ENCODE peak calls at places on chromosomes 3 and 15, in six cellular contexts. B is CD4-positive, alpha-beta T cell; J is fibroblast of lung; A is stimulated activated CD4-positive, alpha-beta T cell treated with anti-CD3 and anti-CD28 coated beads, Interleukin-12 subunit alpha, Interleukin-12 subunit beta, amount 100 ng/mL, for 48 hours; E is NCI-H1417; M is GM04504. Z is an unnamed sample.

GRCh38 chr3:119973276-119973675 is 121.0 kb downstream of the GSK3B start:
- DNase-seq in B (no peak), J (peak), A (no peak), E (no peak), M (no peak), Z (no peak)

GRCh38 chr3:52372822-52373504 is 56.8 kb downstream of the DNAH1 start:
- DNase-seq in B (peak), J (no peak), A (no peak), E (no peak), M (no peak), Z (no peak)

GRCh38 chr3:193389335-193389734 is 10.8 kb upstream of the ATP13A5 start:
- DNase-seq in B (no peak), J (no peak), A (no peak), E (peak), M (no peak), Z (no peak)

GRCh38 chr15:60798821-60799220 is 319.9 kb upstream of the ICE2 start:
- DNase-seq in B (no peak), J (peak), A (peak), E (no peak), M (peak), Z (peak)

GRCh38 chr3:50239649-50240048 is 3.6 kb downstream of the GNAI2 start:
- DNase-seq in B (no peak), J (no peak), A (no peak), E (no peak), M (no peak), Z (no peak)

GRCh38 chr3:86993704-86994103 is 2.8 kb upstream of the VGLL3 start:
- DNase-seq in B (no peak), J (peak), A (no peak), E (no peak), M (no peak), Z (peak)

GRCh38 chr3:48997714-48998637 is 7.9 kb downstream of the P4HTM start:
- DNase-seq in B (no peak), J (no peak), A (no peak), E (peak), M (no peak), Z (no peak)

GRCh38 chr3:101383156-101383575 is 62.8 kb upstream of the IMPG2 start:
- DNase-seq in B (no peak), J (peak), A (no peak), E (no peak), M (peak), Z (peak)

GRCh38 chr15:41971089-41971892 is 1.1 kb downstream of the EHD4 start:
- DNase-seq in B (peak), J (peak), A (peak), E (peak), M (no peak), Z (no peak)

GRCh38 chr3:10764314-10765051 is 51.5 kb upstream of the SLC6A11 start:
- DNase-seq in B (no peak), J (no peak), A (no peak), E (no peak), M (no peak), Z (no peak)

GRCh38 chr15:43253431-43254403 is 13.0 kb downstream of the TGM5 start:
- DNase-seq in B (no peak), J (peak), A (no peak), E (no peak), M (no peak), Z (no peak)

GRCh38 chr15:37002041-37002689 is 98.2 kb downstream of the MEIS2 start:
- DNase-seq in B (no peak), J (no peak), A (no peak), E (no peak), M (no peak), Z (no peak)

GRCh38 chr3:8336456-8336855 is 165.2 kb upstream of the LMCD1 start:
- DNase-seq in B (no peak), J (no peak), A (no peak), E (no peak), M (no peak), Z (no peak)

GRCh38 chr3:24110051-24110450 is 165.0 kb downstream of the NR1D2 start:
- DNase-seq in B (no peak), J (no peak), A (no peak), E (no peak), M (peak), Z (peak)

GRCh38 chr3:102577390-102577789 is 142.6 kb downstream of the ZPLD1 start:
- DNase-seq in B (no peak), J (no peak), A (no peak), E (no peak), M (no peak), Z (no peak)

GRCh38 chr3:80367149-80367548 is 599.4 kb upstream of the ROBO1 start:
- DNase-seq in B (no peak), J (no peak), A (no peak), E (no peak), M (no peak), Z (no peak)

GRCh38 chr3:10848261-10848660 is 32.2 kb downstream of the SLC6A11 start:
- DNase-seq in B (no peak), J (no peak), A (peak), E (no peak), M (no peak), Z (no peak)

GRCh38 chr15:87632364-87632763 is 624.2 kb downstream of the NTRK3 start:
- DNase-seq in B (no peak), J (no peak), A (no peak), E (no peak), M (no peak), Z (no peak)

GRCh38 chr3:145518639-145519038 is 642.3 kb downstream of the PLOD2 start:
- DNase-seq in B (no peak), J (no peak), A (no peak), E (peak), M (no peak), Z (no peak)

GRCh38 chr3:61778095-61778494 is 216.7 kb downstream of the PTPRG start:
- DNase-seq in B (no peak), J (no peak), A (no peak), E (no peak), M (no peak), Z (no peak)

GRCh38 chr15:69075467-69075866 is 61.0 kb downstream of the NOX5 start:
- DNase-seq in B (no peak), J (no peak), A (no peak), E (peak), M (no peak), Z (no peak)

GRCh38 chr3:105676621-105677300 is 192.1 kb downstream of the CBLB start:
- DNase-seq in B (no peak), J (no peak), A (peak), E (no peak), M (no peak), Z (no peak)

GRCh38 chr3:126026277-126026751 is 57.3 kb downstream of the ROPN1B start:
- DNase-seq in B (no peak), J (no peak), A (no peak), E (no peak), M (no peak), Z (no peak)

GRCh38 chr3:47283596-47284364 is 1.0 kb downstream of the KLHL18 start:
- DNase-seq in B (no peak), J (peak), A (peak), E (peak), M (no peak), Z (no peak)

GRCh38 chr3:157369712-157370447 is 66.8 kb upstream of the PTX3 start:
- DNase-seq in B (no peak), J (no peak), A (no peak), E (peak), M (no peak), Z (no peak)

Z was measured in BJ.